ENCODE peak calls at places on chromosome 9, in four cellular contexts. D is left ventricle myocardium inferior, A is astrocyte of the cerebellum, P is GM20000. J is an unnamed sample.
A peak's percentile ranks its signal among the peaks of the same experiment; 100 is the strongest.

GRCh38 chr9:135699440-135699839 is at the start of gene SOHLH1:
- DNase-seq in P (no peak), A (no peak), D (no peak), J (no peak)

GRCh38 chr9:113579270-113580040 is 115.9 kb downstream of the RGS3 start:
- DNase-seq in A (no peak), D (peak; percentile 63), P (peak; percentile 64), J (peak; percentile 76)

GRCh38 chr9:137544176-137544755 is 5.9 kb downstream of the PNPLA7 start:
- DNase-seq in D (no peak), P (no peak), A (no peak), J (no peak)

GRCh38 chr9:110502842-110503241 is 76.7 kb downstream of the SVEP1 start:
- DNase-seq in D (no peak), A (no peak), P (no peak), J (no peak)

GRCh38 chr9:114305189-114305555 is 17.7 kb upstream of the ORM1 start:
- DNase-seq in D (no peak), P (no peak), A (no peak), J (no peak)

GRCh38 chr9:81589819-81590218 is 99.5 kb downstream of the TLE1 start:
- DNase-seq in A (no peak), D (no peak), P (no peak), J (peak; percentile 53)

GRCh38 chr9:79610019-79610760 is 38.4 kb downstream of the TLE4 start:
- DNase-seq in A (peak; percentile 69), D (no peak), P (no peak), J (no peak)

GRCh38 chr9:125632321-125633115 is 74.5 kb downstream of the MAPKAP1 start:
- DNase-seq in A (no peak), P (peak; percentile 65), D (no peak), J (peak; percentile 93)

GRCh38 chr9:137178201-137178938 is 6.5 kb upstream of the TMEM210 start:
- DNase-seq in A (no peak), P (no peak), D (no peak), J (no peak)

GRCh38 chr9:132998861-132999635 is 20.6 kb downstream of the GFI1B start:
- DNase-seq in A (no peak), P (no peak), D (no peak), J (no peak)

GRCh38 chr9:36872641-36873040 is 161.4 kb downstream of the PAX5 start:
- DNase-seq in A (no peak), P (no peak), D (no peak), J (no peak)

GRCh38 chr9:79221084-79221483 is 350.7 kb upstream of the TLE4 start:
- DNase-seq in D (no peak), P (no peak), A (peak; percentile 6), J (no peak)

GRCh38 chr9:116589392-116590354 is 97.4 kb upstream of the TRIM32 start:
- DNase-seq in D (no peak), P (peak; percentile 12), A (no peak), J (peak; percentile 76)

GRCh38 chr9:93587651-93588347 is 11.4 kb downstream of the PHF2 start:
- DNase-seq in D (no peak), P (no peak), A (no peak), J (no peak)
- TF ChIP-seq CTCF in D (peak; percentile 44), P (no peak), A (peak; percentile 11), J (no peak)

GRCh38 chr9:87223397-87224246 is 274.0 kb upstream of the DAPK1 start:
- DNase-seq in D (no peak), P (no peak), A (peak; percentile 22), J (no peak)
- TF ChIP-seq CTCF in D (no peak), P (no peak), A (no peak), J (no peak)

GRCh38 chr9:93466416-93467061 is 13.2 kb upstream of the FAM120AOS start:
- DNase-seq in P (no peak), D (no peak), A (no peak), J (no peak)
- TF ChIP-seq CTCF in P (no peak), D (no peak), A (no peak), J (no peak)

DNA sequence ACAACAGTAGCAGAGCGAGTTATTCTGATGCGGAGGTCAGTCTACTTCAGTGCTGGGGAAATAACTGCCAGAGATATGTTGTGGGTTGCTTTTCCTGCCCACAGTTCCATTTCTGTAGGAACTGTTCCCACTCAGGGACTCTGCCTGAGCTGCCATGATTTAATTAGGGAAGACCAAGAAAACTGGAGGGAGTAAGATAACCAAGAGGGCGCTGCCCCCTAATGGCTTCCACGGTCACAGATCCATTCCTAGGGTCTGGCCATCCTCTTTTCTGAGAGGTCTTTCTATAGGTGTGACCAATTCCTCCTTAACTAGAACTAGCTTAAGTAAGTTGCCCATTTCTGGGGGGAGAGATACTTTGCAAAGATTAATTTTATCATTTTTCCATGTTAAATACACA is 125.9 kb downstream of the APBA1 start:
- DNase-seq in D (no peak), P (no peak), A (no peak), J (no peak)
- TF ChIP-seq CTCF in D (peak; percentile 47), P (no peak), A (peak; percentile 70), J (no peak)

GRCh38 chr9:131395027-131395744 is 1.3 kb downstream of the PRRC2B start:
- DNase-seq in P (peak; percentile 79), D (no peak), A (no peak), J (peak; percentile 81)
- TF ChIP-seq CTCF in P (no peak), D (no peak), A (no peak), J (no peak)

GRCh38 chr9:72205513-72205912 is 56.3 kb downstream of the GDA start:
- DNase-seq in P (peak; percentile 21), A (no peak), D (no peak), J (peak; percentile 24)

GRCh38 chr9:72200452-72200851 is 51.2 kb downstream of the GDA start:
- DNase-seq in D (no peak), P (no peak), A (no peak), J (no peak)

GRCh38 chr9:72207278-72207677 is 58.0 kb downstream of the GDA start:
- DNase-seq in P (peak; percentile 35), A (no peak), D (no peak), J (no peak)

GRCh38 chr9:72204062-72204461 is 54.8 kb downstream of the GDA start:
- DNase-seq in D (no peak), A (no peak), P (no peak), J (no peak)

GRCh38 chr9:72203205-72203803 is 54.1 kb downstream of the GDA start:
- DNase-seq in P (peak; percentile 39), D (no peak), A (no peak), J (peak; percentile 50)
- TF ChIP-seq CTCF in P (peak; percentile 67), D (peak; percentile 50), A (peak; percentile 67), J (peak; percentile 66)

GRCh38 chr9:21141427-21141882 is at the start of gene IFNW1:
- DNase-seq in D (no peak), A (no peak), P (peak; percentile 25), J (peak; percentile 23)
- TF ChIP-seq CTCF in D (no peak), A (peak; percentile 29), P (no peak), J (no peak)

GRCh38 chr9:21465859-21466518 is 16.1 kb downstream of the IFNE start:
- DNase-seq in D (no peak), P (peak; percentile 66), A (peak; percentile 62), J (peak; percentile 49)
- TF ChIP-seq CTCF in D (peak; percentile 52), P (peak; percentile 53), A (peak; percentile 56), J (peak; percentile 58)

DNA sequence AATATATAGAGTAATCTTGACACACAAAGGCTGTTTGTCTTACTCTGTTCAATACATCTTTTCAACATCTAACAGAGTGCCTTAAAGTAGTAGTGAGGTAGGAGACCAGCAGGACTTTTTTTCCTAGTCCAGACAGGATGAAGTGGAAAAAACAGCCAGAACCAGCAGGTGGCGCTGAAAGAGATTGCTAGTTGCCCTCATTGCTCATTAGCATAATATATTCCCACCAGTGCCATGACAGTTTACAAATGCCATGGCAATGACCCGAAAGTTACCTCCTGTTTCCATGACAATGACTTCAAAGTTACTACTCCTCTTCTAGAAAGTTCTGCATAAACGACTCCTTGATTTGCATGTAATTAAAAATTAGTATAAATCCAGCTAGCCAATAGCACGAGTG is 387.4 kb downstream of the ACTL7B start:
- DNase-seq in A (no peak), P (peak; percentile 8), D (no peak), J (peak; percentile 49)
- TF ChIP-seq CTCF in A (peak; percentile 55), P (no peak), D (peak; percentile 56), J (peak; percentile 52)

J was measured in GM12865.